ENCODE peak calls at places on chromosome 19, in six cellular contexts. One of them, this sample, is unnamed.
A peak's percentile ranks its signal among the peaks of the same experiment; 100 is the strongest.

GRCh38 chr19:2641332-2641698 is 61.2 kb downstream of the GNG7 start:
- DNase-seq in cardiac fibroblast: no peak
- DNase-seq in NCI-H1105 treated with DMSO at 0.1 percent for 48 hours: no peak
- DNase-seq in cardiac muscle cell: no peak
- DNase-seq in lower leg skin: no peak
- DNase-seq in NCI-H524 treated with DMSO at 0.1 percent for 48 hours: no peak
- DNase-seq in this sample: no peak

GRCh38 chr19:10111405-10111811 is at the start of gene P2RY11:
- DNase-seq in cardiac fibroblast: no peak
- DNase-seq in lower leg skin: no peak
- DNase-seq in NCI-H1105 treated with DMSO at 0.1 percent for 48 hours: no peak
- DNase-seq in NCI-H524 treated with DMSO at 0.1 percent for 48 hours: no peak
- DNase-seq in cardiac muscle cell: no peak
- DNase-seq in this sample: peak; percentile 44

GRCh38 chr19:13103961-13104847 is 1.5 kb upstream of the LYL1 start:
- DNase-seq in cardiac fibroblast: no peak
- DNase-seq in NCI-H1105 treated with DMSO at 0.1 percent for 48 hours: no peak
- DNase-seq in lower leg skin: no peak
- DNase-seq in cardiac muscle cell: peak; percentile 28
- DNase-seq in NCI-H524 treated with DMSO at 0.1 percent for 48 hours: no peak
- DNase-seq in this sample: peak; percentile 83

GRCh38 chr19:33400856-33401682 is 27.6 kb downstream of the CEBPG start:
- DNase-seq in NCI-H524 treated with DMSO at 0.1 percent for 48 hours: no peak
- DNase-seq in NCI-H1105 treated with DMSO at 0.1 percent for 48 hours: no peak
- DNase-seq in lower leg skin: no peak
- DNase-seq in cardiac muscle cell: no peak
- DNase-seq in cardiac fibroblast: no peak
- DNase-seq in this sample: no peak

GRCh38 chr19:17735410-17735809 is 15.9 kb upstream of the FCHO1 start:
- DNase-seq in lower leg skin: no peak
- DNase-seq in NCI-H524 treated with DMSO at 0.1 percent for 48 hours: no peak
- DNase-seq in cardiac muscle cell: no peak
- DNase-seq in NCI-H1105 treated with DMSO at 0.1 percent for 48 hours: no peak
- DNase-seq in cardiac fibroblast: no peak
- DNase-seq in this sample: no peak

GRCh38 chr19:21655540-21656126 is 111.7 kb downstream of the ZNF100 start:
- DNase-seq in cardiac muscle cell: no peak
- DNase-seq in NCI-H1105 treated with DMSO at 0.1 percent for 48 hours: no peak
- DNase-seq in NCI-H524 treated with DMSO at 0.1 percent for 48 hours: no peak
- DNase-seq in cardiac fibroblast: no peak
- DNase-seq in lower leg skin: no peak
- DNase-seq in this sample: no peak

GRCh38 chr19:531753-532571 is at the start of gene CDC34:
- DNase-seq in NCI-H1105 treated with DMSO at 0.1 percent for 48 hours: no peak
- DNase-seq in cardiac fibroblast: no peak
- DNase-seq in lower leg skin: no peak
- DNase-seq in cardiac muscle cell: peak; percentile 49
- DNase-seq in NCI-H524 treated with DMSO at 0.1 percent for 48 hours: no peak
- DNase-seq in this sample: no peak

GRCh38 chr19:1450735-1451669 is 1.1 kb downstream of the APC2 start:
- DNase-seq in lower leg skin: no peak
- DNase-seq in cardiac fibroblast: no peak
- DNase-seq in NCI-H1105 treated with DMSO at 0.1 percent for 48 hours: no peak
- DNase-seq in NCI-H524 treated with DMSO at 0.1 percent for 48 hours: no peak
- DNase-seq in cardiac muscle cell: no peak
- DNase-seq in this sample: no peak

GRCh38 chr19:16143399-16144215 is at the start of gene HSH2D:
- DNase-seq in cardiac fibroblast: no peak
- DNase-seq in lower leg skin: no peak
- DNase-seq in cardiac muscle cell: no peak
- DNase-seq in NCI-H524 treated with DMSO at 0.1 percent for 48 hours: no peak
- DNase-seq in NCI-H1105 treated with DMSO at 0.1 percent for 48 hours: no peak
- DNase-seq in this sample: no peak

GRCh38 chr19:33297401-33298145 is 4.8 kb downstream of the CEBPA start:
- DNase-seq in NCI-H1105 treated with DMSO at 0.1 percent for 48 hours: no peak
- DNase-seq in cardiac fibroblast: no peak
- DNase-seq in cardiac muscle cell: no peak
- DNase-seq in NCI-H524 treated with DMSO at 0.1 percent for 48 hours: no peak
- DNase-seq in lower leg skin: no peak
- DNase-seq in this sample: no peak

GRCh38 chr19:46423194-46423593 is 5.5 kb downstream of the PNMA8C start:
- DNase-seq in NCI-H524 treated with DMSO at 0.1 percent for 48 hours: no peak
- DNase-seq in cardiac fibroblast: no peak
- DNase-seq in cardiac muscle cell: no peak
- DNase-seq in lower leg skin: no peak
- DNase-seq in NCI-H1105 treated with DMSO at 0.1 percent for 48 hours: no peak
- DNase-seq in this sample: no peak

GRCh38 chr19:22335716-22336115 is 49.5 kb downstream of the ZNF729 start:
- DNase-seq in cardiac muscle cell: no peak
- DNase-seq in cardiac fibroblast: no peak
- DNase-seq in lower leg skin: no peak
- DNase-seq in NCI-H1105 treated with DMSO at 0.1 percent for 48 hours: no peak
- DNase-seq in NCI-H524 treated with DMSO at 0.1 percent for 48 hours: no peak
- DNase-seq in this sample: no peak

GRCh38 chr19:3818479-3818878 is 32.3 kb upstream of the MATK start:
- DNase-seq in cardiac fibroblast: no peak
- DNase-seq in lower leg skin: no peak
- DNase-seq in NCI-H524 treated with DMSO at 0.1 percent for 48 hours: no peak
- DNase-seq in cardiac muscle cell: peak; percentile 17
- DNase-seq in NCI-H1105 treated with DMSO at 0.1 percent for 48 hours: no peak
- DNase-seq in this sample: no peak

GRCh38 chr19:7191946-7192691 is 102.1 kb downstream of the INSR start:
- DNase-seq in cardiac muscle cell: no peak
- DNase-seq in NCI-H524 treated with DMSO at 0.1 percent for 48 hours: no peak
- DNase-seq in cardiac fibroblast: no peak
- DNase-seq in NCI-H1105 treated with DMSO at 0.1 percent for 48 hours: no peak
- DNase-seq in lower leg skin: no peak
- DNase-seq in this sample: no peak

GRCh38 chr19:45069056-45069455 is 7.2 kb downstream of the ZNF296 start:
- DNase-seq in cardiac muscle cell: no peak
- DNase-seq in NCI-H1105 treated with DMSO at 0.1 percent for 48 hours: no peak
- DNase-seq in cardiac fibroblast: peak; percentile 24
- DNase-seq in NCI-H524 treated with DMSO at 0.1 percent for 48 hours: no peak
- DNase-seq in lower leg skin: no peak
- DNase-seq in this sample: peak; percentile 46

GRCh38 chr19:33279430-33280350 is 22.6 kb downstream of the CEBPA start:
- DNase-seq in cardiac fibroblast: no peak
- DNase-seq in NCI-H1105 treated with DMSO at 0.1 percent for 48 hours: no peak
- DNase-seq in lower leg skin: no peak
- DNase-seq in cardiac muscle cell: no peak
- DNase-seq in NCI-H524 treated with DMSO at 0.1 percent for 48 hours: no peak
- DNase-seq in this sample: no peak

GRCh38 chr19:29401712-29402421 is 123.9 kb upstream of the VSTM2B start:
- DNase-seq in NCI-H1105 treated with DMSO at 0.1 percent for 48 hours: no peak
- DNase-seq in NCI-H524 treated with DMSO at 0.1 percent for 48 hours: no peak
- DNase-seq in lower leg skin: no peak
- DNase-seq in cardiac fibroblast: no peak
- DNase-seq in cardiac muscle cell: no peak
- DNase-seq in this sample: no peak

GRCh38 chr19:19539738-19540703 is 2.0 kb downstream of the CILP2 start:
- DNase-seq in cardiac fibroblast: peak; percentile 67
- DNase-seq in cardiac muscle cell: no peak
- DNase-seq in NCI-H524 treated with DMSO at 0.1 percent for 48 hours: no peak
- DNase-seq in NCI-H1105 treated with DMSO at 0.1 percent for 48 hours: no peak
- DNase-seq in lower leg skin: peak; percentile 63
- DNase-seq in this sample: peak; percentile 58

GRCh38 chr19:38070573-38070972 is 153.4 kb downstream of the DPF1 start:
- DNase-seq in NCI-H524 treated with DMSO at 0.1 percent for 48 hours: no peak
- DNase-seq in cardiac fibroblast: peak; percentile 43
- DNase-seq in NCI-H1105 treated with DMSO at 0.1 percent for 48 hours: no peak
- DNase-seq in lower leg skin: no peak
- DNase-seq in cardiac muscle cell: no peak
- DNase-seq in this sample: no peak

GRCh38 chr19:12790628-12791344 is 500 bp upstream of the JUNB start:
- DNase-seq in lower leg skin: peak; percentile 38
- DNase-seq in cardiac muscle cell: no peak
- DNase-seq in NCI-H524 treated with DMSO at 0.1 percent for 48 hours: no peak
- DNase-seq in cardiac fibroblast: no peak
- DNase-seq in NCI-H1105 treated with DMSO at 0.1 percent for 48 hours: no peak
- DNase-seq in this sample: no peak

GRCh38 chr19:1118999-1119398 is 15.2 kb downstream of the GPX4 start:
- DNase-seq in lower leg skin: no peak
- DNase-seq in cardiac fibroblast: no peak
- DNase-seq in cardiac muscle cell: no peak
- DNase-seq in NCI-H524 treated with DMSO at 0.1 percent for 48 hours: no peak
- DNase-seq in NCI-H1105 treated with DMSO at 0.1 percent for 48 hours: no peak
- DNase-seq in this sample: peak; percentile 16

GRCh38 chr19:8004723-8005513 is 523 bp downstream of the ELAVL1 start:
- DNase-seq in NCI-H524 treated with DMSO at 0.1 percent for 48 hours: no peak
- DNase-seq in cardiac fibroblast: peak; percentile 33
- DNase-seq in NCI-H1105 treated with DMSO at 0.1 percent for 48 hours: no peak
- DNase-seq in cardiac muscle cell: peak; percentile 53
- DNase-seq in lower leg skin: no peak
- DNase-seq in this sample: no peak

GRCh38 chr19:46610413-46610775 is 9.3 kb downstream of the CALM3 start:
- DNase-seq in lower leg skin: no peak
- DNase-seq in NCI-H524 treated with DMSO at 0.1 percent for 48 hours: no peak
- DNase-seq in cardiac muscle cell: no peak
- DNase-seq in cardiac fibroblast: no peak
- DNase-seq in NCI-H1105 treated with DMSO at 0.1 percent for 48 hours: no peak
- DNase-seq in this sample: no peak

GRCh38 chr19:54728167-54728566 is 3.9 kb downstream of the KIR3DL3 start:
- DNase-seq in lower leg skin: no peak
- DNase-seq in NCI-H524 treated with DMSO at 0.1 percent for 48 hours: no peak
- DNase-seq in NCI-H1105 treated with DMSO at 0.1 percent for 48 hours: no peak
- DNase-seq in cardiac fibroblast: no peak
- DNase-seq in cardiac muscle cell: no peak
- DNase-seq in this sample: no peak

GRCh38 chr19:15170345-15170744 is 30.4 kb downstream of the NOTCH3 start:
- DNase-seq in cardiac fibroblast: no peak
- DNase-seq in NCI-H1105 treated with DMSO at 0.1 percent for 48 hours: no peak
- DNase-seq in lower leg skin: no peak
- DNase-seq in NCI-H524 treated with DMSO at 0.1 percent for 48 hours: no peak
- DNase-seq in cardiac muscle cell: no peak
- DNase-seq in this sample: no peak

GRCh38 chr19:3053780-3054179 is 8.5 kb downstream of the TLE5 start:
- DNase-seq in NCI-H1105 treated with DMSO at 0.1 percent for 48 hours: no peak
- DNase-seq in cardiac fibroblast: no peak
- DNase-seq in lower leg skin: no peak
- DNase-seq in cardiac muscle cell: no peak
- DNase-seq in NCI-H524 treated with DMSO at 0.1 percent for 48 hours: no peak
- DNase-seq in this sample: no peak

GRCh38 chr19:50325310-50326100 is 3.7 kb downstream of the KCNC3 start:
- DNase-seq in NCI-H524 treated with DMSO at 0.1 percent for 48 hours: peak; percentile 28
- DNase-seq in NCI-H1105 treated with DMSO at 0.1 percent for 48 hours: peak; percentile 94
- DNase-seq in lower leg skin: peak; percentile 20
- DNase-seq in cardiac muscle cell: peak; percentile 96
- DNase-seq in cardiac fibroblast: peak; percentile 52
- DNase-seq in this sample: peak; percentile 96

GRCh38 chr19:52692431-52693008 is 42.3 kb downstream of the ZNF611 start:
- DNase-seq in cardiac muscle cell: no peak
- DNase-seq in NCI-H1105 treated with DMSO at 0.1 percent for 48 hours: no peak
- DNase-seq in lower leg skin: no peak
- DNase-seq in cardiac fibroblast: no peak
- DNase-seq in NCI-H524 treated with DMSO at 0.1 percent for 48 hours: no peak
- DNase-seq in this sample: no peak

GRCh38 chr19:7844405-7844804 is 14.4 kb downstream of the EVI5L start:
- DNase-seq in cardiac muscle cell: no peak
- DNase-seq in NCI-H524 treated with DMSO at 0.1 percent for 48 hours: no peak
- DNase-seq in NCI-H1105 treated with DMSO at 0.1 percent for 48 hours: no peak
- DNase-seq in lower leg skin: no peak
- DNase-seq in cardiac fibroblast: no peak
- DNase-seq in this sample: no peak

This sample was measured in BE2C.